ENCODE peak calls at places on chromosome 6, in four cellular contexts. B is brain microvascular endothelial cell, T is ACHN, Q is NCI-H1694 treated with DMSO at 0.1 percent for 48 hours. F is an unnamed sample.

GRCh38 chr6:83152913-83153312 is 40.2 kb downstream of the PGM3 start:
- DNase-seq in B (no peak), T (no peak), Q (no peak), F (no peak)

GRCh38 chr6:30490031-30490876 is 945 bp downstream of the HLA-E start:
- DNase-seq in B (peak), T (peak), Q (no peak), F (peak)

GRCh38 chr6:159852877-159853276 is 37.9 kb upstream of the MAS1 start:
- DNase-seq in B (no peak), T (peak), Q (no peak), F (no peak)

GRCh38 chr6:5034328-5034727 is 30.5 kb upstream of the RPP40 start:
- DNase-seq in B (no peak), T (no peak), Q (no peak), F (no peak)

GRCh38 chr6:7761047-7761446 is 35.1 kb downstream of the BMP6 start:
- DNase-seq in B (no peak), T (no peak), Q (no peak), F (peak)

GRCh38 chr6:10441004-10441654 is 26.3 kb upstream of the TFAP2A start:
- DNase-seq in B (peak), T (peak), Q (no peak), F (peak)

GRCh38 chr6:165049362-165049761 is 260.0 kb downstream of the C6orf118 start:
- DNase-seq in B (no peak), T (peak), Q (no peak), F (peak)

GRCh38 chr6:112360498-112360897 is 13.4 kb downstream of the RFPL4B start:
- DNase-seq in B (peak), T (no peak), Q (no peak), F (peak)

GRCh38 chr6:22082278-22082677 is 214.6 kb downstream of the PRL start:
- DNase-seq in B (no peak), T (no peak), Q (no peak), F (peak)

GRCh38 chr6:15266423-15266996 is 20.6 kb downstream of the JARID2 start:
- DNase-seq in B (no peak), T (no peak), Q (no peak), F (no peak)

GRCh38 chr6:125314019-125314581 is 12.3 kb upstream of the HDDC2 start:
- DNase-seq in B (peak), T (peak), Q (peak), F (peak)

GRCh38 chr6:100892693-100893092 is 11.6 kb upstream of the ASCC3 start:
- DNase-seq in B (no peak), T (no peak), Q (no peak), F (peak)

GRCh38 chr6:3341467-3341866 is 82.7 kb downstream of the PSMG4 start:
- DNase-seq in B (peak), T (peak), Q (no peak), F (peak)

GRCh38 chr6:80210618-80211017 is 104.1 kb downstream of the BCKDHB start:
- DNase-seq in B (no peak), T (no peak), Q (no peak), F (peak)

GRCh38 chr6:156174026-156174880 is 602.9 kb upstream of the ARID1B start:
- DNase-seq in B (no peak), T (no peak), Q (no peak), F (no peak)

GRCh38 chr6:26103141-26103769 is 16.0 kb downstream of the HFE start:
- DNase-seq in B (peak), T (peak), Q (no peak), F (peak)

GRCh38 chr6:36997811-36998722 is 7.4 kb upstream of the FGD2 start:
- DNase-seq in B (no peak), T (no peak), Q (no peak), F (no peak)

F was measured in fibroblast of lung.